ENCODE peak calls at places on chromosomes 11 and 22, in four cellular contexts. X, E, A and D are unnamed samples.

GRCh38 chr11:130806746-130807145 is 109.5 kb downstream of the SNX19 start:
- DNase-seq in E (no peak), A (no peak), X (no peak), D (no peak)

GRCh38 chr22:50584106-50585096 is 1.8 kb upstream of the CHKB start:
- DNase-seq in X (no peak), E (no peak), A (no peak), D (no peak)

GRCh38 chr11:41659990-41660389 is 200.5 kb upstream of the LRRC4C start:
- DNase-seq in X (no peak), A (no peak), E (no peak), D (no peak)

GRCh38 chr11:60862171-60862570 is 5.2 kb upstream of the ZP1 start:
- DNase-seq in A (no peak), E (no peak), X (no peak), D (no peak)

GRCh38 chr11:63226488-63227114 is 16.8 kb downstream of the SLC22A25 start:
- DNase-seq in E (no peak), X (no peak), A (no peak), D (no peak)

GRCh38 chr11:1694064-1694845 is 2.7 kb upstream of the KRTAP5-6 start:
- DNase-seq in X (peak; percentile 82), E (peak; percentile 79), A (peak; percentile 48), D (peak; percentile 89)

GRCh38 chr11:12577746-12578644 is 96.2 kb upstream of the TEAD1 start:
- DNase-seq in A (no peak), E (no peak), X (no peak), D (no peak)

GRCh38 chr11:58861533-58861932 is 17.0 kb upstream of the GLYATL2 start:
- DNase-seq in E (no peak), X (no peak), A (no peak), D (no peak)

GRCh38 chr11:130830563-130830950 is 85.7 kb downstream of the SNX19 start:
- DNase-seq in E (no peak), X (no peak), A (no peak), D (no peak)

DNA sequence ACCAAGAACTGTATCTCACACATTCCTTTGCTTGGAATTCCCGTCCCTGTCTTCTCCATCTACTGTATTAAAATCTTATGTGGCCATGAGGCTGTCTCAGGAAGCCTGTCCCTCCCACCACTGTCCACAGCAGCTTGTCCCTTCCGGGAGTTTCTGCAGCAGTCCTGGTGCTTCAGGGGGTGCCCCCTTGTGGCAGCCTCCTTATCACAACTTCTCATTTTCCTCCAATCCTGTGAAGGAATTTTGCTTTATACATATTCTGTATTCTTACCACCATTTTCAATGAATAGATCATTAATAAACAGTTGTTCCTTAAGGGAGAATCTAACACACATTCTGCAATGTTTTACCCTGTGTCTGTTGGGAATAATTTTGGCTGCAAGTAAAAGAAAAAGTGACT is 220.4 kb upstream of the RAG2 start:
- DNase-seq in A (no peak), E (no peak), X (no peak), D (no peak)
- TF ChIP-seq CTCF in A (peak; percentile 17), E (no peak), X (peak; percentile 71), D (peak; percentile 52)

GRCh38 chr11:124108158-124108557 is 7.1 kb upstream of the VWA5A start:
- DNase-seq in A (no peak), X (peak; percentile 14), E (peak; percentile 3), D (no peak)
- TF ChIP-seq CTCF in A (peak; percentile 57), X (peak; percentile 60), E (no peak), D (peak; percentile 45)

GRCh38 chr11:117807482-117808272 is 10.7 kb upstream of the DSCAML1 start:
- DNase-seq in X (peak; percentile 63), E (peak; percentile 74), A (peak; percentile 69), D (peak; percentile 82)

GRCh38 chr11:117805048-117805447 is 8.0 kb upstream of the DSCAML1 start:
- DNase-seq in A (no peak), X (no peak), E (no peak), D (no peak)

GRCh38 chr11:117806906-117807305 is 9.9 kb upstream of the DSCAML1 start:
- DNase-seq in E (no peak), X (no peak), A (no peak), D (no peak)

GRCh38 chr11:117808768-117809167 is 11.8 kb upstream of the DSCAML1 start:
- DNase-seq in E (no peak), X (no peak), A (no peak), D (no peak)

GRCh38 chr11:117809236-117810055 is 12.4 kb upstream of the DSCAML1 start:
- DNase-seq in A (peak; percentile 32), X (no peak), E (peak; percentile 36), D (peak; percentile 66)
- TF ChIP-seq CTCF in A (peak; percentile 74), X (no peak), E (peak; percentile 49), D (peak; percentile 73)

GRCh38 chr11:72812968-72813739 is 1.1 kb upstream of the ATG16L2 start:
- DNase-seq in A (peak; percentile 56), E (peak; percentile 47), X (peak; percentile 88), D (peak; percentile 44)

GRCh38 chr11:72814139-72814830 is at the start of gene ATG16L2:
- DNase-seq in X (peak; percentile 91), E (peak; percentile 86), A (peak; percentile 65), D (peak; percentile 85)

GRCh38 chr11:72816404-72816990 is 2.3 kb downstream of the ATG16L2 start:
- DNase-seq in E (no peak), A (no peak), X (no peak), D (no peak)

GRCh38 chr11:72813740-72814138 is 472 bp upstream of the ATG16L2 start:
- DNase-seq in A (peak; percentile 65), X (peak; percentile 92), E (peak; percentile 75), D (no peak)

GRCh38 chr11:72814831-72815618 is 814 bp downstream of the ATG16L2 start:
- DNase-seq in E (peak; percentile 29), X (peak; percentile 86), A (peak; percentile 53), D (no peak)
- TF ChIP-seq CTCF in E (no peak), X (peak; percentile 60), A (no peak), D (peak; percentile 22)

DNA sequence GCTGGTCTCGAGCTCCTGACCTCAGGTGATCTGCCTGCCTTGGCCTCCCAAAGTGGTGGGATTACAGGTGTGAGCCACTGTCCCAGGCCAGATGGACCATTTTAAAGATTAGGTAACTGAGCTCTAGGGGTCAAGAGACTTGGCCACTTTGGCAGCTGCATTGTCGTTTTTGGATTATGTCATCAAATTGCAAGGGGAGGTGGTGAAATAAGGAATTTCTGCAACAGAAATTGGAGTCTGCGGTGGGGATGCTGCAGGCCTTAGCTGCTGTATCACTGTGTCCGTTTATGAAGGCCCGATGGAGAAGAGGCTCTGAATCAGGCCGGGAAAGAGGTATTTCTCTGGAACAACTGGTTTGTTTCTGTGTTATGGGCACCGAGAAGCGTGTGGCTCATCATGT is 34.6 kb downstream of the PTPRJ start:
- DNase-seq in E (no peak), A (no peak), X (no peak), D (no peak)
- TF ChIP-seq CTCF in E (no peak), A (no peak), X (no peak), D (no peak)